ENCODE peak calls at places on chromosomes 6 and 20, in six cellular contexts. Y, K, S, J, B and C are unnamed samples.

GRCh38 chr20:39429716-39430115 is 467.6 kb downstream of the DHX35 start:
- DNase-seq in Y (no peak), K (no peak), S (no peak), J (no peak), B (peak; percentile 3), C (no peak)

GRCh38 chr6:44635486-44635885 is 248.0 kb downstream of the CDC5L start:
- DNase-seq in Y (no peak), K (no peak), S (no peak), J (no peak), B (no peak), C (no peak)

GRCh38 chr6:71482742-71483141 is 194.1 kb downstream of the OGFRL1 start:
- DNase-seq in Y (no peak), K (no peak), S (no peak), J (no peak), B (no peak), C (no peak)

GRCh38 chr6:142883011-142883410 is 62.0 kb downstream of the HIVEP2 start:
- DNase-seq in Y (peak; percentile 67), K (no peak), S (no peak), J (no peak), B (no peak), C (no peak)

GRCh38 chr6:41939091-41939847 is 2.3 kb downstream of the CCND3 start:
- DNase-seq in Y (peak; percentile 43), K (peak; percentile 69), S (peak; percentile 81), J (peak; percentile 81), B (no peak), C (peak; percentile 29)

GRCh38 chr20:47252879-47253307 is 103.6 kb downstream of the ZMYND8 start:
- DNase-seq in Y (no peak), K (no peak), S (no peak), J (no peak), B (no peak), C (no peak)

GRCh38 chr6:24935753-24936152 is at the start of gene RIPOR2:
- DNase-seq in Y (no peak), K (peak; percentile 60), S (peak; percentile 85), J (no peak), B (peak; percentile 35), C (no peak)

GRCh38 chr6:111711476-111711875 is 105.8 kb upstream of the TRAF3IP2 start:
- DNase-seq in Y (no peak), K (no peak), S (no peak), J (no peak), B (no peak), C (no peak)

GRCh38 chr6:77447254-77447653 is 16.0 kb downstream of the HTR1B start:
- DNase-seq in Y (peak; percentile 87), K (no peak), S (no peak), J (peak; percentile 28), B (no peak), C (no peak)

GRCh38 chr6:79762370-79762769 is 131.2 kb downstream of the SH3BGRL2 start:
- DNase-seq in Y (no peak), K (no peak), S (no peak), J (peak; percentile 4), B (peak; percentile 13), C (no peak)

GRCh38 chr6:140537211-140537610 is 1162.8 kb upstream of the CITED2 start:
- DNase-seq in Y (peak; percentile 7), K (no peak), S (no peak), J (peak; percentile 43), B (peak; percentile 55), C (no peak)

GRCh38 chr6:142570221-142570671 is 268.4 kb downstream of the ADGRG6 start:
- DNase-seq in Y (peak; percentile 52), K (no peak), S (no peak), J (peak; percentile 69), B (peak; percentile 44), C (no peak)

GRCh38 chr20:4109587-4109986 is 94.2 kb upstream of the RNF24 start:
- DNase-seq in Y (no peak), K (no peak), S (no peak), J (no peak), B (no peak), C (no peak)

GRCh38 chr6:87198496-87198895 is 43.1 kb downstream of the ZNF292 start:
- DNase-seq in Y (peak; percentile 73), K (no peak), S (no peak), J (no peak), B (no peak), C (no peak)

GRCh38 chr6:83113258-83113657 is 45.8 kb downstream of the DOP1A start:
- DNase-seq in Y (peak; percentile 43), K (no peak), S (no peak), J (no peak), B (peak; percentile 35), C (no peak)

GRCh38 chr20:56765172-56766073 is 136.3 kb downstream of the TFAP2C start:
- DNase-seq in Y (no peak), K (no peak), S (no peak), J (no peak), B (no peak), C (no peak)

GRCh38 chr6:166471797-166472260 is 89.1 kb upstream of the MPC1 start:
- DNase-seq in Y (no peak), K (no peak), S (peak; percentile 14), J (no peak), B (no peak), C (no peak)

GRCh38 chr6:56713285-56713684 is 70.6 kb upstream of the DST start:
- DNase-seq in Y (peak; percentile 89), K (no peak), S (peak; percentile 39), J (peak; percentile 86), B (peak; percentile 75), C (no peak)

GRCh38 chr6:42269553-42269952 is 51.9 kb upstream of the MRPS10 start:
- DNase-seq in Y (no peak), K (no peak), S (no peak), J (no peak), B (no peak), C (no peak)

GRCh38 chr20:17869295-17869994 is 99.1 kb downstream of the SNX5 start:
- DNase-seq in Y (no peak), K (no peak), S (no peak), J (no peak), B (no peak), C (no peak)

GRCh38 chr6:161922631-161923119 is 648.8 kb upstream of the AGPAT4 start:
- DNase-seq in Y (peak; percentile 65), K (no peak), S (peak; percentile 65), J (peak; percentile 94), B (peak; percentile 81), C (no peak)

GRCh38 chr6:8904754-8905153 is 469.4 kb upstream of the SLC35B3 start:
- DNase-seq in Y (no peak), K (peak; percentile 53), S (peak; percentile 52), J (no peak), B (no peak), C (no peak)

GRCh38 chr6:8080338-8081151 is 16.4 kb upstream of the BLOC1S5 start:
- DNase-seq in Y (peak; percentile 82), K (no peak), S (no peak), J (peak; percentile 71), B (peak; percentile 21), C (no peak)

GRCh38 chr6:24273471-24273870 is 84.4 kb downstream of the DCDC2 start:
- DNase-seq in Y (peak; percentile 17), K (no peak), S (no peak), J (peak; percentile 0), B (no peak), C (no peak)

GRCh38 chr6:81568973-81569372 is 183.5 kb downstream of the TENT5A start:
- DNase-seq in Y (no peak), K (no peak), S (no peak), J (no peak), B (no peak), C (no peak)

GRCh38 chr6:124967444-124967843 is 5.2 kb downstream of the RNF217 start:
- DNase-seq in Y (peak; percentile 68), K (no peak), S (no peak), J (no peak), B (no peak), C (no peak)

DNA sequence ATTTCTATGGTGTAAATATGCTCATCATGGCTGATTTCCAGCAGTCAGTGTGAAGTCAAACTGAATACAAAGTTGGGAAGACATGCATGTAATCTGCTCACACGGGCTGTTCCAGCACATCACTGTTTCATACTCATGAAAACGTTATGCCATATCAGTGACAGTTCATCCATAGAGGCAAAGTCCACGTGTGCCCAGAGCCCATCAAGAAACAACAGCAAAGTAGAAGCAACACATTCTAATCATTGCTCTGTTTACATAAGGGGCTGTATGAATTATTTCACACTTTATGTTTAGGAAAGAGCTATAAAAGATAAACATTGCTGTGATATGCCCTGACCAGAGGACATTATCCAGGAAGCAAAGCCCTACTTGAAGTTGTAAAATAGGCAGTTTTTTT is 157.0 kb upstream of the ENPP5 start:
- DNase-seq in Y (no peak), K (no peak), S (no peak), J (no peak), B (no peak), C (no peak)
- H4K91ac ChIP-seq in Y (no peak overlapping the region), K (no peak overlapping the region), S (no peak overlapping the region), J (no peak overlapping the region), B (no peak overlapping the region), C (no peak overlapping the region)

GRCh38 chr6:31663961-31664789 is 622 bp downstream of the GPANK1 start:
- DNase-seq in Y (peak; percentile 89), K (no peak), S (no peak), J (peak; percentile 89), B (peak; percentile 31), C (no peak)
- H2BK5ac ChIP-seq in Y (peak overlapping the region; percentile 82), K (peak overlapping the region; percentile 91), S (no peak overlapping the region), J (peak overlapping the region; percentile 52), B (peak overlapping the region; percentile 11), C (no peak overlapping the region)

GRCh38 chr6:68738039-68738438 is 103.0 kb downstream of the ADGRB3 start:
- DNase-seq in Y (no peak), K (no peak), S (no peak), J (no peak), B (no peak), C (no peak)
- H3K4me2 ChIP-seq in Y (no peak overlapping the region), K (no peak overlapping the region), S (no peak overlapping the region), J (no peak overlapping the region), B (no peak overlapping the region), C (no peak overlapping the region)

GRCh38 chr20:44334306-44334705 is 2.5 kb upstream of the R3HDML start:
- DNase-seq in Y (no peak), K (no peak), S (no peak), J (no peak), B (no peak), C (no peak)

GRCh38 chr20:44326391-44327159 is 10.3 kb upstream of the R3HDML start:
- DNase-seq in Y (no peak), K (peak; percentile 68), S (peak; percentile 66), J (no peak), B (no peak), C (no peak)

GRCh38 chr20:44324343-44324742 is 12.5 kb upstream of the R3HDML start:
- DNase-seq in Y (no peak), K (no peak), S (no peak), J (peak; percentile 3), B (no peak), C (no peak)

GRCh38 chr20:44331201-44331600 is 5.6 kb upstream of the R3HDML start:
- DNase-seq in Y (no peak), K (no peak), S (no peak), J (no peak), B (no peak), C (no peak)

GRCh38 chr20:44328428-44328827 is 8.4 kb upstream of the R3HDML start:
- DNase-seq in Y (no peak), K (no peak), S (no peak), J (no peak), B (no peak), C (no peak)
- H4K91ac ChIP-seq in Y (no peak overlapping the region), K (no peak overlapping the region), S (no peak overlapping the region), J (no peak overlapping the region), B (no peak overlapping the region), C (no peak overlapping the region)